ENCODE peak calls at places on chromosomes 6 and 20, in seven cellular contexts. S, G, V, H, E, X and L are unnamed samples.

GRCh38 chr6:33589723-33590530 is 9.9 kb upstream of the BAK1 start:
- DNase-seq in E (peak), S (no peak), H (no peak), X (peak), G (peak), V (no peak), L (peak)

GRCh38 chr20:4151991-4152695 is 136.8 kb upstream of the RNF24 start:
- DNase-seq in E (no peak), G (no peak), S (no peak), X (peak), H (no peak), V (peak), L (no peak)

GRCh38 chr6:28983838-28984237 is 21.3 kb downstream of the ZNF311 start:
- DNase-seq in V (no peak), G (no peak), X (no peak), H (no peak), S (no peak), E (no peak), L (no peak)

GRCh38 chr6:81614292-81614691 is 138.2 kb downstream of the TENT5A start:
- DNase-seq in V (no peak), G (peak), S (no peak), X (peak), H (no peak), E (no peak), L (no peak)

GRCh38 chr6:34589140-34589539 is 33.0 kb upstream of the SPDEF start:
- DNase-seq in V (no peak), E (no peak), G (no peak), H (no peak), S (no peak), X (no peak), L (no peak)

GRCh38 chr6:43428874-43429273 is 1.5 kb downstream of the ABCC10 start:
- DNase-seq in S (no peak), V (no peak), E (no peak), G (no peak), H (no peak), X (no peak), L (peak)

GRCh38 chr6:63814459-63814858 is 178.9 kb downstream of the PHF3 start:
- DNase-seq in S (no peak), G (no peak), E (no peak), H (no peak), V (no peak), X (peak), L (no peak)

GRCh38 chr20:54340206-54340605 is 132.3 kb downstream of the PFDN4 start:
- DNase-seq in S (no peak), V (no peak), E (no peak), G (no peak), X (no peak), H (no peak), L (no peak)

GRCh38 chr6:157967486-157967885 is 14.2 kb upstream of the SYNJ2 start:
- DNase-seq in V (no peak), S (no peak), X (no peak), G (no peak), E (no peak), H (no peak), L (no peak)

GRCh38 chr6:141598487-141598886 is 534.2 kb upstream of the GJE1 start:
- DNase-seq in E (no peak), H (no peak), X (no peak), S (no peak), G (no peak), V (no peak), L (peak)

GRCh38 chr6:141593311-141593710 is 539.4 kb upstream of the GJE1 start:
- DNase-seq in S (no peak), V (no peak), H (no peak), G (no peak), E (no peak), X (no peak), L (no peak)

DNA sequence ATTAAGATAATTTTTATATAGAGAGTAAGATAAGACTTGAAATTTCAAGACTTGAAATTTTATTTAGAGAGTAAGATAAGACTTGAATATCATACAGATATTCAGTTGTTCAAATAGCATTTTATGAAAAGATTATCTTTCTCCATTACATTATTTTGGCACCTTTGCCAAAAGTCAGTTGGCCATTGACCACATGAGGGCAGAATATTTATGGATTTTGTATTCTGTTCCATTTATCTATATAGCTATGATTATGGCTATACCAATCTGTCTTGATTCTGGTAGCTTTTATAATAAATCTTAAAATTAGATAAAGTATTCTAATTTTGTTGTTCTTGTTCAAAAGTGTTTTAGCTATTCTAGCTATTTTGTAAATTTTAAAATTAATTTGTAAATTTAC is 537.9 kb upstream of the GJE1 start:
- DNase-seq in X (no peak), S (no peak), H (no peak), G (no peak), V (no peak), E (no peak), L (no peak)
- TF ChIP-seq CTCF in X (no peak), S (no peak), H (no peak), G (no peak), V (no peak), E (peak), L (peak)

GRCh38 chr20:46174469-46175126 is 56.5 kb downstream of the CD40 start:
- DNase-seq in V (peak), E (peak), X (peak), G (no peak), H (no peak), S (peak), L (no peak)
- TF ChIP-seq CTCF in V (peak), E (peak), X (peak), G (peak), H (peak), S (peak), L (peak)

GRCh38 chr20:63434599-63435378 is 37.7 kb downstream of the KCNQ2 start:
- DNase-seq in G (no peak), V (peak), H (no peak), E (peak), S (peak), X (peak), L (peak)

GRCh38 chr20:63432577-63433061 is 39.8 kb downstream of the KCNQ2 start:
- DNase-seq in H (no peak), E (no peak), S (no peak), X (no peak), V (no peak), G (no peak), L (no peak)

GRCh38 chr20:63433351-63433750 is 39.1 kb downstream of the KCNQ2 start:
- DNase-seq in E (no peak), S (no peak), H (no peak), G (no peak), V (no peak), X (no peak), L (no peak)

GRCh38 chr20:63435552-63435951 is 36.9 kb downstream of the KCNQ2 start:
- DNase-seq in S (no peak), X (no peak), G (no peak), H (no peak), E (no peak), V (no peak), L (no peak)

DNA sequence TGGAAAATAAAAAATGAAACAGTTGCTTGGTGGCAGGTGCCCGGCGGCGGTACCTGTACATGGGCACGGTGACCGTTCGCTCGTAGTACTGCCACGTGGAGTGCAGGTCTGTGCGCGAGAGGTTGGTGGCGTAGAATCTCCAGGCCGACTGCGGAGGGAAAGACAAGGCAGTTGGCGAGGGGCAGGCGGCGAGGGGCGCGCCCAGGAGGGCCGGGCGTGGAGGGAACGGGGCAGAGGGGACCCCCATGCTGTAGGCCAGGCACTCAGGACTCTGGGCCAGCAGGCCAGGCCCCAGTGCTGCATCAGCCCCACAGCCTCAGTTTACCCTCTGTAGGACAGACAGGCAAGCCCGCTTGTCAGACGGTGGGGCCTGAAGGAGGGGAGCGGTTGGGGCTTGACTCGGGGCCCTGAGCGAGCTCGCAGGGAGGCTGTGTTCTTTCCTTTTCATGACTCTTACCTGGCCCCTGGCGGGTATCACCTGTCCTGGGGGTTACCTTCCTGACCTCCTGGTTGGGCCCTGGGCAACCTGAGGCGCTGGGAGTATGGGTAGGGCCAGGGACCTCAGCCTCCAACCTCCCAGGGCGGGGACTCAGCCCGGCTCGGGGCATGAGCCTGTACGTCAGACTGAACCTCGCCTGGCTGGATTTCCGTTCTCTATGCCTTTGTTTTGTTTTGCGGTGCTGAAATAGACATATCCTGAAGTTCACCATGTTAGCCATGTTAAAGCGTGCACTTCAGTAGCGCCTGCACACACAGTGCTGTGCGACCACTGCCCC is 38.5 kb downstream of the KCNQ2 start:
- DNase-seq in V (no peak), G (no peak), E (no peak), S (no peak), H (no peak), X (no peak), L (no peak)
- TF ChIP-seq CTCF in V (no peak), G (no peak), E (no peak), S (no peak), H (no peak), X (no peak), L (no peak)

DNA sequence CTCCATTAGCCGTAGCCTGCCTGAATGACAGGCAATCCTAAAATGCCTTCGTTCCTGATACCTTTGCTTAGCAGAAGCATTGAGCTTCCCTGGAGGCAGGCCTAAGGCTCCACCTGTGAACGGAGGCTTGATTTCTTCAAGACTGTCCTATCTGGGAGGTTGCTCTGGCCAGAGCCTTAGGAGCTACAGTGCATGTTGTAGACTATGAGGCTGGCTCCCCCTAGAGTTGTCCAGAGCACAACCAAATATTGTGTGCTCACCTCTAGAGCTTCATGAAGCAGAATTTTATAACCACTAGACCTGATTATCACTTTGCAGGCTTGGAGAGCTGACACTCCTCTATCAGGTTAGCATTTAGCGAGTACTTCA is 217.8 kb downstream of the MAFB start:
- DNase-seq in X (peak), S (no peak), H (no peak), E (no peak), G (no peak), V (no peak), L (peak)
- TF ChIP-seq CTCF in X (peak), S (peak), H (no peak), E (peak), G (no peak), V (no peak), L (peak)

DNA sequence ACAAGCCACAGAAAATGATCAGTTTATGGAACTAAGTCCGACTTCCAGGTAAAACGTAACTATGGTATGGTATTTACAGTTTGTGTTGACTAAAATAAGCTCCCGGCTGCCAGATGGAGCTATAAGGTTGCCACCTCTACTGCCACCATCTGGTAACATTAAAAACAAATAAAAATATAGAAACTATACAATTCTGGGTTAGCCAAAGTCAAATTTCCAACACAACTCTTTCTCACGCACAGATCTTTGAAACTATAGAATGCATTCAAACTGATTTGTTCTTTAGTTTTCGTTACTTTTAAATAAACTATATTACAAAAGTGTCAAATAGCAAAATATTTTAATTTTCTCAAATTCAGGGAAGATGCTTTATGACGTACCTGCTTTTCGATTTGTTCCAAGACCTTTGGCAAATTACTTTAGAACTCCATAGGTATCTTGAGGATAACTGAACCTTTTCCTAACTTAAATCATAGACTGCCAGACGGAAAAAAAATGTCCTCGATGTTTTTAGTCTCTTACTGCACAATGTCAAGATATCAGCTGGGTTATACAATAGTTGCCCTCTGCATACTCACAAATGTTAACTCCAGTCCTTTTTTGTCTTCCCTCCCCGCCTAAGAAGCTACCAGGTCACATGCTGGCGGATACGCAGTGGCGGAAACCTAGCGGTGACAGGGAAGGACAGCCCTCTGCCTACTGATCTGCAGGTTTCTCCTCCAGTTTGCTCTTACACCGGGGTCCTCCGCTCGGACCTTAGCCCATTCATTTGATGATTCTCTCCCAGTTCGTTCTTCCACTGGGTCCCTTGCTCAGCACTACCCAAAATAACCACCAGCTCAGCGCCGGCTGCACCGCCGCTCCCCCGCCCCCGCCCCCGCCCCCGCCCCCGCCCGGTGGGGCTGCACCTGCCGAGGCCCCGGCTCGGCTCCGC is 888 bp downstream of the SLC17A5 start:
- DNase-seq in S (peak), X (peak), H (peak), V (peak), G (no peak), E (peak), L (no peak)
- TF ChIP-seq CTCF in S (peak), X (peak), H (no peak), V (no peak), G (peak), E (peak), L (peak)

GRCh38 chr20:10447028-10447427 is 11.9 kb downstream of the SLX4IP start:
- DNase-seq in S (no peak), X (peak), E (peak), V (no peak), H (no peak), G (peak), L (peak)
- TF ChIP-seq CTCF in S (no peak), X (peak), E (no peak), V (no peak), H (no peak), G (peak), L (peak)